ENCODE peak calls at places on chromosomes 4 and X, in ten cellular contexts. One of them, this sample, is unnamed. For H3K4me1 and H3K9me3, the result is how much of the 10 kb centered on the place peaks cover.

GRCh38 chr4:153223418-153223792 is 19.2 kb downstream of the TRIM2 start:
- DNase-seq in Panc1: no peak
- DNase-seq in heart left ventricle: no peak
- DNase-seq in sigmoid colon: no peak
- DNase-seq in GM23248: peak
- DNase-seq in neuronal stem cell: no peak
- DNase-seq in OCI-LY7: no peak
- DNase-seq in SJSA1: no peak
- DNase-seq in H9: no peak
- DNase-seq in PC-3: no peak
- DNase-seq in this sample: no peak

GRCh38 chr4:154928640-154929257 is 147.7 kb downstream of the RBM46 start:
- DNase-seq in Panc1: no peak
- DNase-seq in heart left ventricle: no peak
- DNase-seq in sigmoid colon: no peak
- DNase-seq in GM23248: peak
- DNase-seq in neuronal stem cell: peak
- DNase-seq in OCI-LY7: no peak
- DNase-seq in SJSA1: no peak
- DNase-seq in H9: peak
- DNase-seq in PC-3: peak
- DNase-seq in this sample: no peak

GRCh38 chrX:19682712-19683331 is 167.5 kb upstream of the MAP3K15 start:
- DNase-seq in Panc1: no peak
- DNase-seq in heart left ventricle: peak
- DNase-seq in sigmoid colon: peak
- DNase-seq in GM23248: peak
- DNase-seq in neuronal stem cell: peak
- DNase-seq in OCI-LY7: no peak
- DNase-seq in SJSA1: peak
- DNase-seq in H9: peak
- DNase-seq in PC-3: peak
- DNase-seq in this sample: peak

GRCh38 chr4:6322761-6323566 is 53.3 kb downstream of the WFS1 start:
- DNase-seq in Panc1: no peak
- DNase-seq in heart left ventricle: no peak
- DNase-seq in sigmoid colon: no peak
- DNase-seq in GM23248: no peak
- DNase-seq in neuronal stem cell: no peak
- DNase-seq in OCI-LY7: peak
- DNase-seq in SJSA1: no peak
- DNase-seq in H9: no peak
- DNase-seq in PC-3: no peak
- DNase-seq in this sample: no peak

GRCh38 chr4:11042760-11043159 is 358.2 kb upstream of the CLNK start:
- DNase-seq in Panc1: no peak
- DNase-seq in heart left ventricle: no peak
- DNase-seq in sigmoid colon: no peak
- DNase-seq in GM23248: no peak
- DNase-seq in neuronal stem cell: no peak
- DNase-seq in OCI-LY7: no peak
- DNase-seq in SJSA1: no peak
- DNase-seq in H9: no peak
- DNase-seq in PC-3: no peak
- DNase-seq in this sample: no peak

GRCh38 chrX:134603806-134604700 is 54.2 kb downstream of the PLAC1 start:
- DNase-seq in Panc1: no peak
- DNase-seq in heart left ventricle: no peak
- DNase-seq in sigmoid colon: no peak
- DNase-seq in GM23248: peak
- DNase-seq in neuronal stem cell: no peak
- DNase-seq in OCI-LY7: no peak
- DNase-seq in SJSA1: peak
- DNase-seq in H9: no peak
- DNase-seq in PC-3: peak
- DNase-seq in this sample: no peak

GRCh38 chr4:186557486-186557885 is 2.1 kb upstream of the MTNR1A start:
- DNase-seq in Panc1: no peak
- DNase-seq in heart left ventricle: no peak
- DNase-seq in sigmoid colon: no peak
- DNase-seq in GM23248: peak
- DNase-seq in neuronal stem cell: no peak
- DNase-seq in OCI-LY7: no peak
- DNase-seq in SJSA1: peak
- DNase-seq in H9: no peak
- DNase-seq in PC-3: peak
- DNase-seq in this sample: no peak

GRCh38 chr4:177064724-177065394 is 244.8 kb upstream of the NEIL3 start:
- DNase-seq in Panc1: no peak
- DNase-seq in heart left ventricle: no peak
- DNase-seq in sigmoid colon: no peak
- DNase-seq in GM23248: no peak
- DNase-seq in neuronal stem cell: no peak
- DNase-seq in OCI-LY7: no peak
- DNase-seq in SJSA1: no peak
- DNase-seq in H9: no peak
- DNase-seq in PC-3: no peak
- DNase-seq in this sample: no peak

GRCh38 chr4:120616041-120616440 is 306.5 kb downstream of the PRDM5 start:
- DNase-seq in Panc1: no peak
- DNase-seq in heart left ventricle: no peak
- DNase-seq in sigmoid colon: no peak
- DNase-seq in GM23248: no peak
- DNase-seq in neuronal stem cell: no peak
- DNase-seq in OCI-LY7: no peak
- DNase-seq in SJSA1: no peak
- DNase-seq in H9: no peak
- DNase-seq in PC-3: no peak
- DNase-seq in this sample: no peak

GRCh38 chrX:43469391-43470054 is 186.6 kb upstream of the MAOA start:
- DNase-seq in Panc1: no peak
- DNase-seq in heart left ventricle: no peak
- DNase-seq in sigmoid colon: no peak
- DNase-seq in GM23248: no peak
- DNase-seq in neuronal stem cell: no peak
- DNase-seq in OCI-LY7: no peak
- DNase-seq in SJSA1: no peak
- DNase-seq in H9: no peak
- DNase-seq in PC-3: no peak
- DNase-seq in this sample: no peak

GRCh38 chr4:91621446-91621845 is 682.3 kb upstream of the GRID2 start:
- DNase-seq in Panc1: no peak
- DNase-seq in heart left ventricle: no peak
- DNase-seq in sigmoid colon: no peak
- DNase-seq in GM23248: no peak
- DNase-seq in neuronal stem cell: no peak
- DNase-seq in OCI-LY7: no peak
- DNase-seq in SJSA1: no peak
- DNase-seq in H9: no peak
- DNase-seq in PC-3: peak
- DNase-seq in this sample: no peak

GRCh38 chr4:110195561-110196205 is 2.7 kb downstream of the ELOVL6 start:
- DNase-seq in Panc1: no peak
- DNase-seq in heart left ventricle: no peak
- DNase-seq in sigmoid colon: no peak
- DNase-seq in GM23248: peak
- DNase-seq in neuronal stem cell: no peak
- DNase-seq in OCI-LY7: peak
- DNase-seq in SJSA1: no peak
- DNase-seq in H9: no peak
- DNase-seq in PC-3: no peak
- DNase-seq in this sample: no peak
- H3K4me1 ChIP-seq in Panc1: under half
- H3K4me1 ChIP-seq in heart left ventricle: under half
- H3K4me1 ChIP-seq in sigmoid colon: under half
- H3K4me1 ChIP-seq in GM23248: under half
- H3K4me1 ChIP-seq in neuronal stem cell: under half
- H3K4me1 ChIP-seq in OCI-LY7: half or more
- H3K4me1 ChIP-seq in SJSA1: under half
- H3K4me1 ChIP-seq in H9: under half
- H3K4me1 ChIP-seq in PC-3: under half
- H3K4me1 ChIP-seq in this sample: under half

GRCh38 chrX:54931107-54931506 is 10.5 kb downstream of the TRO start:
- DNase-seq in Panc1: no peak
- DNase-seq in heart left ventricle: no peak
- DNase-seq in sigmoid colon: no peak
- DNase-seq in GM23248: no peak
- DNase-seq in neuronal stem cell: no peak
- DNase-seq in OCI-LY7: no peak
- DNase-seq in SJSA1: no peak
- DNase-seq in H9: no peak
- DNase-seq in PC-3: no peak
- DNase-seq in this sample: no peak
- H3K9me3 ChIP-seq in Panc1: under half
- H3K9me3 ChIP-seq in heart left ventricle: under half
- H3K9me3 ChIP-seq in sigmoid colon: under half
- H3K9me3 ChIP-seq in GM23248: under half
- H3K9me3 ChIP-seq in neuronal stem cell: under half
- H3K9me3 ChIP-seq in OCI-LY7: under half
- H3K9me3 ChIP-seq in SJSA1: under half
- H3K9me3 ChIP-seq in H9: half or more
- H3K9me3 ChIP-seq in PC-3: under half
- H3K9me3 ChIP-seq in this sample: under half

GRCh38 chr4:3415471-3416141 is 26.2 kb upstream of the HGFAC start:
- DNase-seq in Panc1: no peak
- DNase-seq in heart left ventricle: no peak
- DNase-seq in sigmoid colon: peak
- DNase-seq in GM23248: no peak
- DNase-seq in neuronal stem cell: no peak
- DNase-seq in OCI-LY7: no peak
- DNase-seq in SJSA1: no peak
- DNase-seq in H9: peak
- DNase-seq in PC-3: no peak
- DNase-seq in this sample: peak

GRCh38 chr4:3417448-3417847 is 24.3 kb upstream of the HGFAC start:
- DNase-seq in Panc1: no peak
- DNase-seq in heart left ventricle: no peak
- DNase-seq in sigmoid colon: peak
- DNase-seq in GM23248: no peak
- DNase-seq in neuronal stem cell: no peak
- DNase-seq in OCI-LY7: no peak
- DNase-seq in SJSA1: no peak
- DNase-seq in H9: peak
- DNase-seq in PC-3: no peak
- DNase-seq in this sample: peak

GRCh38 chr4:3414421-3415279 is 27.1 kb upstream of the HGFAC start:
- DNase-seq in Panc1: no peak
- DNase-seq in heart left ventricle: no peak
- DNase-seq in sigmoid colon: peak
- DNase-seq in GM23248: no peak
- DNase-seq in neuronal stem cell: no peak
- DNase-seq in OCI-LY7: no peak
- DNase-seq in SJSA1: no peak
- DNase-seq in H9: peak
- DNase-seq in PC-3: no peak
- DNase-seq in this sample: no peak

GRCh38 chr4:3416821-3417221 is 24.9 kb upstream of the HGFAC start:
- DNase-seq in Panc1: no peak
- DNase-seq in heart left ventricle: no peak
- DNase-seq in sigmoid colon: peak
- DNase-seq in GM23248: no peak
- DNase-seq in neuronal stem cell: no peak
- DNase-seq in OCI-LY7: no peak
- DNase-seq in SJSA1: no peak
- DNase-seq in H9: peak
- DNase-seq in PC-3: no peak
- DNase-seq in this sample: no peak

GRCh38 chr4:3416270-3416669 is 25.5 kb upstream of the HGFAC start:
- DNase-seq in Panc1: no peak
- DNase-seq in heart left ventricle: no peak
- DNase-seq in sigmoid colon: peak
- DNase-seq in GM23248: no peak
- DNase-seq in neuronal stem cell: no peak
- DNase-seq in OCI-LY7: no peak
- DNase-seq in SJSA1: no peak
- DNase-seq in H9: peak
- DNase-seq in PC-3: no peak
- DNase-seq in this sample: peak
- H3K4me1 ChIP-seq in Panc1: under half
- H3K4me1 ChIP-seq in heart left ventricle: under half
- H3K4me1 ChIP-seq in sigmoid colon: under half
- H3K4me1 ChIP-seq in GM23248: under half
- H3K4me1 ChIP-seq in neuronal stem cell: under half
- H3K4me1 ChIP-seq in OCI-LY7: under half
- H3K4me1 ChIP-seq in SJSA1: under half
- H3K4me1 ChIP-seq in H9: under half
- H3K4me1 ChIP-seq in PC-3: under half
- H3K4me1 ChIP-seq in this sample: under half

GRCh38 chr4:477686-478085 is 21.3 kb downstream of the ZNF721 start:
- DNase-seq in Panc1: no peak
- DNase-seq in heart left ventricle: no peak
- DNase-seq in sigmoid colon: no peak
- DNase-seq in GM23248: no peak
- DNase-seq in neuronal stem cell: no peak
- DNase-seq in OCI-LY7: no peak
- DNase-seq in SJSA1: no peak
- DNase-seq in H9: no peak
- DNase-seq in PC-3: no peak
- DNase-seq in this sample: no peak

GRCh38 chr4:473575-474457 is 25.1 kb downstream of the ZNF721 start:
- DNase-seq in Panc1: peak
- DNase-seq in heart left ventricle: peak
- DNase-seq in sigmoid colon: peak
- DNase-seq in GM23248: peak
- DNase-seq in neuronal stem cell: peak
- DNase-seq in OCI-LY7: peak
- DNase-seq in SJSA1: peak
- DNase-seq in H9: peak
- DNase-seq in PC-3: peak
- DNase-seq in this sample: peak

GRCh38 chr4:478373-478772 is 20.6 kb downstream of the ZNF721 start:
- DNase-seq in Panc1: no peak
- DNase-seq in heart left ventricle: no peak
- DNase-seq in sigmoid colon: no peak
- DNase-seq in GM23248: peak
- DNase-seq in neuronal stem cell: no peak
- DNase-seq in OCI-LY7: no peak
- DNase-seq in SJSA1: no peak
- DNase-seq in H9: no peak
- DNase-seq in PC-3: peak
- DNase-seq in this sample: no peak

GRCh38 chr4:475962-476361 is 23.0 kb downstream of the ZNF721 start:
- DNase-seq in Panc1: no peak
- DNase-seq in heart left ventricle: no peak
- DNase-seq in sigmoid colon: no peak
- DNase-seq in GM23248: no peak
- DNase-seq in neuronal stem cell: no peak
- DNase-seq in OCI-LY7: no peak
- DNase-seq in SJSA1: no peak
- DNase-seq in H9: no peak
- DNase-seq in PC-3: no peak
- DNase-seq in this sample: no peak

DNA sequence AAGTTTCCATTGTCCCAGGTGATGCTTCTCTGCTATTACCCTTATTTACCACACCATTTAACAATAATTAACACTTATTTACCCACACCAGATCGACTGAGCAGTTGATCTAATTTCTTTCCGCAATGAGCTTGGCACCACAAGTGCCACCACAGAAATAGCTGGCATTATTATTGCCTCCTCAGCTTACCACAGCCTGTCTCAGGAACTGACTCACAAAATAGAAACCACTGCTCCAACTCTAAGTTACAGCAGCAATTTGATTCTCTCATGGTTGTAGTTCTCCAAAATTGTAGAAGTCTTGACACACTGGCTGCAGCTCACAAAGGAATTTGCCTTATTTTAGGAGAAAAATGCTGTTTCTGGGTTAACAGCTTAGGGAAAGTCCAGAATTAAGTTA is 22.5 kb downstream of the ZNF721 start:
- DNase-seq in Panc1: no peak
- DNase-seq in heart left ventricle: no peak
- DNase-seq in sigmoid colon: no peak
- DNase-seq in GM23248: peak
- DNase-seq in neuronal stem cell: no peak
- DNase-seq in OCI-LY7: no peak
- DNase-seq in SJSA1: no peak
- DNase-seq in H9: no peak
- DNase-seq in PC-3: peak
- DNase-seq in this sample: no peak
- H3K9me3 ChIP-seq in Panc1: under half
- H3K9me3 ChIP-seq in heart left ventricle: under half
- H3K9me3 ChIP-seq in sigmoid colon: under half
- H3K9me3 ChIP-seq in GM23248: under half
- H3K9me3 ChIP-seq in neuronal stem cell: under half
- H3K9me3 ChIP-seq in OCI-LY7: under half
- H3K9me3 ChIP-seq in SJSA1: under half
- H3K9me3 ChIP-seq in H9: under half
- H3K9me3 ChIP-seq in PC-3: under half
- H3K9me3 ChIP-seq in this sample: under half

This sample was measured in ovary.